ENCODE peak calls at places on chromosomes 4 and X, in six cellular contexts. One of them, this sample, is unnamed.

GRCh38 chrX:80578518-80579105 is 158.4 kb downstream of the TENT5D start:
- DNase-seq in uterus: no peak
- DNase-seq in tibial artery: no peak
- DNase-seq in cardiac muscle cell: peak
- DNase-seq in A549: peak
- DNase-seq in PC-9: no peak
- DNase-seq in this sample: peak

GRCh38 chrX:47748576-47748975 is 88.1 kb upstream of the ZNF81 start:
- DNase-seq in cardiac muscle cell: peak
- DNase-seq in tibial artery: no peak
- DNase-seq in A549: no peak
- DNase-seq in PC-9: no peak
- DNase-seq in uterus: no peak
- DNase-seq in this sample: no peak

GRCh38 chr4:44256414-44256813 is 192.2 kb downstream of the KCTD8 start:
- DNase-seq in PC-9: no peak
- DNase-seq in tibial artery: no peak
- DNase-seq in cardiac muscle cell: no peak
- DNase-seq in A549: peak
- DNase-seq in uterus: no peak
- DNase-seq in this sample: no peak

GRCh38 chr4:104728380-104729122 is 233.9 kb upstream of the CXXC4 start:
- DNase-seq in tibial artery: no peak
- DNase-seq in uterus: no peak
- DNase-seq in A549: peak
- DNase-seq in PC-9: peak
- DNase-seq in cardiac muscle cell: peak
- DNase-seq in this sample: peak

GRCh38 chr4:186700746-186701145 is 22.9 kb downstream of the FAT1 start:
- DNase-seq in A549: no peak
- DNase-seq in tibial artery: peak
- DNase-seq in PC-9: no peak
- DNase-seq in uterus: no peak
- DNase-seq in cardiac muscle cell: peak
- DNase-seq in this sample: no peak

GRCh38 chrX:68677998-68678397 is 30.5 kb downstream of the STARD8 start:
- DNase-seq in cardiac muscle cell: no peak
- DNase-seq in uterus: no peak
- DNase-seq in A549: no peak
- DNase-seq in tibial artery: no peak
- DNase-seq in PC-9: no peak
- DNase-seq in this sample: no peak

GRCh38 chr4:109820563-109820962 is 5.0 kb downstream of the GAR1 start:
- DNase-seq in cardiac muscle cell: peak
- DNase-seq in uterus: no peak
- DNase-seq in A549: no peak
- DNase-seq in PC-9: no peak
- DNase-seq in tibial artery: no peak
- DNase-seq in this sample: no peak

GRCh38 chr4:8352368-8353157 is 83.0 kb downstream of the HTRA3 start:
- DNase-seq in tibial artery: peak
- DNase-seq in uterus: peak
- DNase-seq in cardiac muscle cell: no peak
- DNase-seq in PC-9: no peak
- DNase-seq in A549: no peak
- DNase-seq in this sample: no peak

GRCh38 chrX:70478521-70478920 is 33.9 kb downstream of the DLG3 start:
- DNase-seq in tibial artery: no peak
- DNase-seq in uterus: no peak
- DNase-seq in PC-9: no peak
- DNase-seq in cardiac muscle cell: no peak
- DNase-seq in A549: no peak
- DNase-seq in this sample: no peak

GRCh38 chrX:17414839-17415238 is 39.8 kb downstream of the NHS start:
- DNase-seq in cardiac muscle cell: no peak
- DNase-seq in A549: no peak
- DNase-seq in PC-9: no peak
- DNase-seq in uterus: no peak
- DNase-seq in tibial artery: peak
- DNase-seq in this sample: no peak

GRCh38 chrX:41471786-41472185 is 24.6 kb downstream of the NYX start:
- DNase-seq in uterus: no peak
- DNase-seq in PC-9: no peak
- DNase-seq in cardiac muscle cell: no peak
- DNase-seq in A549: no peak
- DNase-seq in tibial artery: no peak
- DNase-seq in this sample: no peak

GRCh38 chrX:52608961-52609360 is 45.7 kb downstream of the SSX7 start:
- DNase-seq in uterus: no peak
- DNase-seq in A549: no peak
- DNase-seq in PC-9: no peak
- DNase-seq in cardiac muscle cell: no peak
- DNase-seq in tibial artery: no peak
- DNase-seq in this sample: no peak

GRCh38 chr4:55372259-55372658 is 23.5 kb upstream of the TMEM165 start:
- DNase-seq in A549: no peak
- DNase-seq in cardiac muscle cell: peak
- DNase-seq in uterus: no peak
- DNase-seq in tibial artery: no peak
- DNase-seq in PC-9: no peak
- DNase-seq in this sample: no peak

GRCh38 chrX:129585691-129586090 is 45.6 kb downstream of the OCRL start:
- DNase-seq in A549: no peak
- DNase-seq in cardiac muscle cell: peak
- DNase-seq in uterus: no peak
- DNase-seq in tibial artery: no peak
- DNase-seq in PC-9: no peak
- DNase-seq in this sample: no peak

GRCh38 chrX:145881175-145881867 is 63.7 kb downstream of the SLITRK2 start:
- DNase-seq in tibial artery: no peak
- DNase-seq in cardiac muscle cell: no peak
- DNase-seq in PC-9: no peak
- DNase-seq in A549: no peak
- DNase-seq in uterus: no peak
- DNase-seq in this sample: no peak

GRCh38 chr4:14028862-14029261 is 401.3 kb upstream of the BOD1L1 start:
- DNase-seq in uterus: no peak
- DNase-seq in cardiac muscle cell: no peak
- DNase-seq in tibial artery: no peak
- DNase-seq in PC-9: no peak
- DNase-seq in A549: no peak
- DNase-seq in this sample: no peak

GRCh38 chr4:146260521-146260920 is 46.2 kb downstream of the REELD1 start:
- DNase-seq in PC-9: peak
- DNase-seq in uterus: no peak
- DNase-seq in A549: no peak
- DNase-seq in tibial artery: no peak
- DNase-seq in cardiac muscle cell: no peak
- DNase-seq in this sample: no peak

GRCh38 chr4:154344686-154345085 is 146.9 kb downstream of the DCHS2 start:
- DNase-seq in uterus: no peak
- DNase-seq in tibial artery: no peak
- DNase-seq in A549: peak
- DNase-seq in cardiac muscle cell: no peak
- DNase-seq in PC-9: no peak
- DNase-seq in this sample: no peak

GRCh38 chr4:4995103-4995761 is 24.0 kb downstream of the CYTL1 start:
- DNase-seq in uterus: peak
- DNase-seq in cardiac muscle cell: peak
- DNase-seq in PC-9: no peak
- DNase-seq in A549: peak
- DNase-seq in tibial artery: peak
- DNase-seq in this sample: peak

GRCh38 chrX:50594788-50595187 is 124.2 kb upstream of the DGKK start:
- DNase-seq in cardiac muscle cell: peak
- DNase-seq in tibial artery: no peak
- DNase-seq in PC-9: no peak
- DNase-seq in A549: no peak
- DNase-seq in uterus: no peak
- DNase-seq in this sample: no peak

GRCh38 chrX:49039598-49040375 is 3.4 kb downstream of the TFE3 start:
- DNase-seq in A549: peak
- DNase-seq in tibial artery: peak
- DNase-seq in cardiac muscle cell: peak
- DNase-seq in uterus: peak
- DNase-seq in PC-9: peak
- DNase-seq in this sample: no peak

GRCh38 chr4:6732441-6733357 is 16.7 kb downstream of the BLOC1S4 start:
- DNase-seq in uterus: peak
- DNase-seq in tibial artery: peak
- DNase-seq in cardiac muscle cell: peak
- DNase-seq in PC-9: peak
- DNase-seq in A549: peak
- DNase-seq in this sample: no peak

GRCh38 chr4:3766791-3767561 is 791 bp downstream of the ADRA2C start:
- DNase-seq in tibial artery: peak
- DNase-seq in PC-9: no peak
- DNase-seq in cardiac muscle cell: no peak
- DNase-seq in A549: no peak
- DNase-seq in uterus: peak
- DNase-seq in this sample: no peak

GRCh38 chr4:177339794-177340374 is 30.2 kb downstream of the NEIL3 start:
- DNase-seq in A549: peak
- DNase-seq in cardiac muscle cell: peak
- DNase-seq in tibial artery: no peak
- DNase-seq in PC-9: peak
- DNase-seq in uterus: no peak
- DNase-seq in this sample: no peak

GRCh38 chr4:140213736-140214135 is 59.8 kb upstream of the MAML3 start:
- DNase-seq in cardiac muscle cell: no peak
- DNase-seq in tibial artery: no peak
- DNase-seq in PC-9: peak
- DNase-seq in A549: no peak
- DNase-seq in uterus: no peak
- DNase-seq in this sample: no peak

GRCh38 chr4:184792334-184792733 is 33.4 kb downstream of the ACSL1 start:
- DNase-seq in cardiac muscle cell: no peak
- DNase-seq in uterus: no peak
- DNase-seq in PC-9: no peak
- DNase-seq in A549: no peak
- DNase-seq in tibial artery: no peak
- DNase-seq in this sample: no peak

GRCh38 chr4:55311792-55312490 is 34.1 kb upstream of the SRD5A3 start:
- DNase-seq in A549: no peak
- DNase-seq in cardiac muscle cell: peak
- DNase-seq in uterus: no peak
- DNase-seq in PC-9: no peak
- DNase-seq in tibial artery: no peak
- DNase-seq in this sample: no peak

GRCh38 chr4:78551420-78552351 is at the start of gene ANXA3:
- DNase-seq in PC-9: peak
- DNase-seq in A549: no peak
- DNase-seq in uterus: no peak
- DNase-seq in tibial artery: no peak
- DNase-seq in cardiac muscle cell: peak
- DNase-seq in this sample: no peak

GRCh38 chr4:84917869-84918600 is 48.5 kb downstream of the WDFY3 start:
- DNase-seq in PC-9: no peak
- DNase-seq in tibial artery: no peak
- DNase-seq in cardiac muscle cell: no peak
- DNase-seq in A549: no peak
- DNase-seq in uterus: no peak
- DNase-seq in this sample: no peak

GRCh38 chrX:7586126-7586525 is 256.8 kb upstream of the VCX start:
- DNase-seq in PC-9: no peak
- DNase-seq in tibial artery: no peak
- DNase-seq in uterus: no peak
- DNase-seq in cardiac muscle cell: no peak
- DNase-seq in A549: no peak
- DNase-seq in this sample: no peak
- TF ChIP-seq CTCF in PC-9: peak
- TF ChIP-seq CTCF in tibial artery: peak
- TF ChIP-seq CTCF in uterus: no peak
- TF ChIP-seq CTCF in cardiac muscle cell: no peak
- TF ChIP-seq CTCF in A549: no peak
- TF ChIP-seq CTCF in this sample: no peak

DNA sequence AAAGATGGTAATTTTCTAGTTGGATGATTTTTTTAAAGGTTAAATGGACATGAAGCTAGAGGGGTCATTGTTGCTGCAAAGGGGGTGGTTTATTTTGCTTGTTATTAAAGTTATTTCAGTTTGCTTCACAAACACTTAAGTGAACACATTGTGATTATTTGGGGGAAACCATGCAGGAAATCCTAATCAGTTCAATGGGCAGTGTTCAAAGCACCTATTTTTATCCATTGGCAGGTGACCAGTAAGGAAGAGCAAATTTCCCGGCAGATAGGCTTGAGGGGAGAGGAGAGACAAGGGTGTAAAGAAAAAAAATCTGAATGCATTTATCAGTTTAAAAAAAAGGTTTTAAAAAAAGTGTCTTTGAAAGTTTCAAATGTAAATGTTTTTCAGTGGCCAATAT is 17.6 kb downstream of the GPR174 start:
- DNase-seq in tibial artery: no peak
- DNase-seq in uterus: no peak
- DNase-seq in PC-9: no peak
- DNase-seq in A549: no peak
- DNase-seq in cardiac muscle cell: no peak
- DNase-seq in this sample: no peak
- H3K4me3 ChIP-seq in tibial artery: no peak
- H3K4me3 ChIP-seq in uterus: no peak
- H3K4me3 ChIP-seq in PC-9: no peak
- H3K4me3 ChIP-seq in A549: no peak
- H3K4me3 ChIP-seq in cardiac muscle cell: no peak
- H3K4me3 ChIP-seq in this sample: no peak

GRCh38 chrX:116009348-116009747 is 161.2 kb upstream of the AGTR2 start:
- DNase-seq in A549: no peak
- DNase-seq in cardiac muscle cell: no peak
- DNase-seq in tibial artery: no peak
- DNase-seq in PC-9: no peak
- DNase-seq in uterus: no peak
- DNase-seq in this sample: peak
- TF ChIP-seq CTCF in A549: no peak
- TF ChIP-seq CTCF in cardiac muscle cell: no peak
- TF ChIP-seq CTCF in tibial artery: no peak
- TF ChIP-seq CTCF in PC-9: no peak
- TF ChIP-seq CTCF in uterus: no peak
- TF ChIP-seq CTCF in this sample: no peak

GRCh38 chr4:27020203-27020602 is 159.6 kb downstream of the STIM2 start:
- DNase-seq in tibial artery: no peak
- DNase-seq in uterus: no peak
- DNase-seq in cardiac muscle cell: no peak
- DNase-seq in A549: no peak
- DNase-seq in PC-9: no peak
- DNase-seq in this sample: no peak

GRCh38 chr4:27018076-27018475 is 157.4 kb downstream of the STIM2 start:
- DNase-seq in cardiac muscle cell: no peak
- DNase-seq in uterus: no peak
- DNase-seq in tibial artery: no peak
- DNase-seq in A549: no peak
- DNase-seq in PC-9: no peak
- DNase-seq in this sample: no peak

GRCh38 chr4:27017623-27018022 is 157.0 kb downstream of the STIM2 start:
- DNase-seq in tibial artery: no peak
- DNase-seq in A549: no peak
- DNase-seq in uterus: no peak
- DNase-seq in PC-9: no peak
- DNase-seq in cardiac muscle cell: no peak
- DNase-seq in this sample: no peak

GRCh38 chr4:27019766-27020165 is 159.1 kb downstream of the STIM2 start:
- DNase-seq in tibial artery: no peak
- DNase-seq in A549: no peak
- DNase-seq in PC-9: no peak
- DNase-seq in uterus: no peak
- DNase-seq in cardiac muscle cell: no peak
- DNase-seq in this sample: no peak

GRCh38 chr4:27018910-27019309 is 158.3 kb downstream of the STIM2 start:
- DNase-seq in tibial artery: no peak
- DNase-seq in PC-9: no peak
- DNase-seq in uterus: no peak
- DNase-seq in cardiac muscle cell: no peak
- DNase-seq in A549: no peak
- DNase-seq in this sample: no peak
- H3K4me3 ChIP-seq in tibial artery: no peak
- H3K4me3 ChIP-seq in PC-9: no peak
- H3K4me3 ChIP-seq in uterus: no peak
- H3K4me3 ChIP-seq in cardiac muscle cell: no peak
- H3K4me3 ChIP-seq in A549: no peak
- H3K4me3 ChIP-seq in this sample: no peak

This sample was measured in LNCaP clone FGC.